ENCODE peak calls at places on chromosomes 13 and 19, in seven cellular contexts. Z is cardiac muscle cell, O is heart right ventricle, C is sigmoid colon, L is GM04503, E is GM03348, F is renal cortical epithelial cell. S is an unnamed sample.

GRCh38 chr13:44618326-44618725 is 42.2 kb upstream of the TSC22D1 start:
- DNase-seq in O (no peak), L (no peak), C (no peak), Z (no peak), F (peak; percentile 10), E (no peak), S (no peak)

GRCh38 chr19:48842744-48843162 is 6.5 kb upstream of the HSD17B14 start:
- DNase-seq in O (no peak), Z (peak; percentile 65), F (peak; percentile 42), E (peak; percentile 64), L (no peak), C (no peak), S (no peak)

GRCh38 chr13:62110079-62110478 is 694.4 kb upstream of the PCDH20 start:
- DNase-seq in Z (no peak), E (no peak), O (no peak), F (peak; percentile 36), L (no peak), C (no peak), S (no peak)

GRCh38 chr19:40264314-40265054 is 20.7 kb downstream of the AKT2 start:
- DNase-seq in O (no peak), L (no peak), F (no peak), E (no peak), C (no peak), Z (no peak), S (no peak)

GRCh38 chr13:73939071-73939380 is 195.2 kb downstream of the KLF12 start:
- DNase-seq in Z (no peak), E (no peak), C (no peak), F (no peak), O (no peak), L (no peak), S (no peak)

GRCh38 chr19:16901491-16902175 is 12.8 kb downstream of the F2RL3 start:
- DNase-seq in Z (no peak), O (no peak), C (no peak), L (no peak), F (no peak), E (no peak), S (no peak)

GRCh38 chr13:109985871-109986270 is 199.5 kb upstream of the IRS2 start:
- DNase-seq in F (peak; percentile 58), L (no peak), E (peak; percentile 31), O (no peak), Z (no peak), C (no peak), S (no peak)

GRCh38 chr19:49744946-49745381 is 18.1 kb downstream of the TSKS start:
- DNase-seq in O (no peak), Z (no peak), E (no peak), C (no peak), F (no peak), L (no peak), S (no peak)

GRCh38 chr13:44306401-44307192 is 67.0 kb upstream of the SERP2 start:
- DNase-seq in L (peak; percentile 78), O (peak; percentile 49), C (peak; percentile 90), E (peak; percentile 76), Z (peak; percentile 22), F (peak; percentile 98), S (no peak)

GRCh38 chr19:35066691-35067563 is 25.4 kb downstream of the HPN start:
- DNase-seq in Z (peak; percentile 89), L (no peak), O (peak; percentile 88), C (peak; percentile 89), E (peak; percentile 90), F (peak; percentile 50), S (peak; percentile 70)

GRCh38 chr19:52689804-52690394 is 44.9 kb downstream of the ZNF611 start:
- DNase-seq in O (peak; percentile 41), F (no peak), Z (peak; percentile 42), L (no peak), C (peak; percentile 82), E (peak; percentile 26), S (no peak)

GRCh38 chr19:47839411-47839810 is 17.7 kb downstream of the CRX start:
- DNase-seq in O (no peak), Z (no peak), L (no peak), C (no peak), E (no peak), F (no peak), S (no peak)

GRCh38 chr19:11538232-11539036 is at the start of gene CNN1:
- DNase-seq in Z (peak; percentile 91), O (peak; percentile 52), C (peak; percentile 98), L (no peak), E (peak; percentile 90), F (no peak), S (no peak)

GRCh38 chr13:100584901-100585300 is 3.7 kb downstream of the GGACT start:
- DNase-seq in Z (no peak), C (no peak), O (no peak), F (no peak), E (no peak), L (no peak), S (no peak)

GRCh38 chr19:52896431-52897148 is 845 bp downstream of the ZNF320 start:
- DNase-seq in O (peak; percentile 23), F (peak; percentile 2), Z (peak; percentile 39), L (no peak), C (no peak), E (peak; percentile 32), S (no peak)

GRCh38 chr19:55075366-55075998 is at the start of gene EPS8L1:
- DNase-seq in O (no peak), L (no peak), F (peak; percentile 67), E (no peak), C (no peak), Z (no peak), S (no peak)

GRCh38 chr19:2331601-2332246 is 3.2 kb downstream of the SPPL2B start:
- DNase-seq in Z (no peak), O (peak; percentile 2), E (no peak), C (no peak), F (no peak), L (no peak), S (no peak)

GRCh38 chr19:18399008-18399407 is 1.6 kb upstream of the LRRC25 start:
- DNase-seq in O (no peak), L (no peak), E (peak; percentile 57), F (peak; percentile 89), C (no peak), Z (no peak), S (no peak)

GRCh38 chr19:4266253-4267000 is 12.6 kb upstream of the SHD start:
- DNase-seq in F (no peak), C (no peak), L (no peak), E (no peak), O (no peak), Z (no peak), S (no peak)

GRCh38 chr19:2166741-2167738 is 3.3 kb downstream of the DOT1L start:
- DNase-seq in C (peak; percentile 95), F (no peak), O (peak; percentile 88), Z (no peak), L (no peak), E (peak; percentile 87), S (no peak)

S was measured in GM12878.